ENCODE peak calls at places on chromosomes 13 and 19, in eight cellular contexts. K is CD8-positive, alpha-beta memory T cell; D is tibial artery; E is small intestine; A is psoas muscle; Y is ELF-1; T is activated naive CD8-positive, alpha-beta T cell treated with anti-CD3 and anti-CD28 coated beads, Interleukin-2, amount 50 U/mL, for 24 hours; N is EL. O is an unnamed sample.

GRCh38 chr13:100269837-100270236 is 180.9 kb downstream of the PCCA start:
- DNase-seq in K (no peak), D (peak), E (no peak), A (peak), Y (no peak), T (no peak), N (peak), O (no peak)

GRCh38 chr19:38281820-38282566 is 17.6 kb downstream of the SPINT2 start:
- DNase-seq in K (no peak), D (no peak), E (no peak), A (no peak), Y (no peak), T (no peak), N (no peak), O (no peak)

GRCh38 chr13:35927554-35927953 is 203.6 kb downstream of the DCLK1 start:
- DNase-seq in K (no peak), D (no peak), E (no peak), A (no peak), Y (peak), T (no peak), N (peak), O (no peak)

GRCh38 chr13:73056054-73056962 is 2.5 kb upstream of the KLF5 start:
- DNase-seq in K (no peak), D (no peak), E (peak), A (no peak), Y (no peak), T (no peak), N (peak), O (no peak)

GRCh38 chr19:46919324-46919723 is 58.5 kb downstream of the ARHGAP35 start:
- DNase-seq in K (no peak), D (no peak), E (no peak), A (no peak), Y (no peak), T (peak), N (peak), O (no peak)

GRCh38 chr19:41426116-41426841 is 895 bp downstream of the B3GNT8 start:
- DNase-seq in K (no peak), D (no peak), E (peak), A (no peak), Y (no peak), T (no peak), N (no peak), O (no peak)

GRCh38 chr19:46975011-46975917 is 44.4 kb upstream of the NPAS1 start:
- DNase-seq in K (no peak), D (no peak), E (no peak), A (no peak), Y (peak), T (no peak), N (peak), O (no peak)

GRCh38 chr13:110348751-110349150 is 41.7 kb downstream of the COL4A2 start:
- DNase-seq in K (no peak), D (no peak), E (no peak), A (no peak), Y (no peak), T (no peak), N (no peak), O (no peak)

GRCh38 chr19:40691421-40692211 is 1.2 kb upstream of the NUMBL start:
- DNase-seq in K (no peak), D (no peak), E (no peak), A (peak), Y (peak), T (peak), N (no peak), O (peak)

GRCh38 chr13:36531746-36532486 is 99.6 kb downstream of the CCNA1 start:
- DNase-seq in K (no peak), D (no peak), E (no peak), A (no peak), Y (no peak), T (no peak), N (peak), O (no peak)

GRCh38 chr19:45152504-45153338 is 8.1 kb downstream of the NKPD1 start:
- DNase-seq in K (peak), D (no peak), E (peak), A (peak), Y (peak), T (peak), N (peak), O (peak)

GRCh38 chr19:31356587-31357314 is 7.5 kb upstream of the TSHZ3 start:
- DNase-seq in K (peak), D (no peak), E (peak), A (peak), Y (peak), T (peak), N (no peak), O (no peak)